ENCODE peak calls at places on chromosome 6, in eight cellular contexts. Y is neural progenitor cell, M is OCI-LY7, N is GM23248, D is hepatocyte, X is PC-3, H is SK-N-SH, B is HCT116. U is an unnamed sample.

GRCh38 chr6:14921170-14921569 is 324.7 kb upstream of the JARID2 start:
- DNase-seq in Y (peak; percentile 76), M (no peak), N (no peak), D (no peak), X (no peak), H (no peak), B (no peak), U (no peak)

GRCh38 chr6:55694148-55694547 is 115.2 kb upstream of the HMGCLL1 start:
- DNase-seq in Y (peak; percentile 79), M (no peak), N (peak; percentile 39), D (peak; percentile 51), X (peak; percentile 55), H (no peak), B (no peak), U (no peak)

GRCh38 chr6:12265795-12266194 is 24.4 kb upstream of the EDN1 start:
- DNase-seq in Y (no peak), M (no peak), N (peak; percentile 74), D (no peak), X (peak; percentile 91), H (no peak), B (no peak), U (no peak)

GRCh38 chr6:69813508-69813907 is 16.7 kb upstream of the LMBRD1 start:
- DNase-seq in Y (no peak), M (peak; percentile 38), N (no peak), D (no peak), X (no peak), H (no peak), B (no peak), U (no peak)

GRCh38 chr6:133854167-133854632 is 34.7 kb upstream of the TCF21 start:
- DNase-seq in Y (peak; percentile 49), M (no peak), N (no peak), D (no peak), X (no peak), H (no peak), B (no peak), U (no peak)

GRCh38 chr6:25103603-25104002 is 167.8 kb upstream of the RIPOR2 start:
- DNase-seq in Y (no peak), M (no peak), N (no peak), D (no peak), X (no peak), H (no peak), B (no peak), U (no peak)

GRCh38 chr6:166010136-166010535 is 157.5 kb downstream of the TBXT start:
- DNase-seq in Y (no peak), M (no peak), N (peak; percentile 35), D (no peak), X (no peak), H (no peak), B (no peak), U (no peak)

GRCh38 chr6:51753635-51754034 is 333.8 kb downstream of the PKHD1 start:
- DNase-seq in Y (peak; percentile 80), M (peak; percentile 4), N (no peak), D (peak; percentile 31), X (peak; percentile 50), H (no peak), B (no peak), U (no peak)

DNA sequence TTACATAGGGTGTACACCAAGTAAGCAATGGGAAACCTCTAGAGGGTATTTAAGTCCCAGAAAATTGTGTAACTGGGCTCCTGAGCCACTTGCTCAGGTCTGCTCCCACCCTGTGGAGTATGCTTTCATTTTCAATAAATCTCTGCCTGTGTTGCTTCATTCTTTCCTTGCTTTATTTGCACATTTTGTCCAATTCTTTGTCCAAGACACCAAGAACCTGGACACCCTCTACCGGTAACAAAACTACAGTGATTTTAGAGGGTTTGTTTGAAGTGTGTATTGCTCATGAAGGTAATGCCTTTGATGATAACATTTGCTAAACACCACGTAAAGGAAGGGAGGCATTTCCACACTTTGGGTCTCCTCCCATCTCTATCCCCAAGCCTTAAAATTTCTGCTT is 46.2 kb downstream of the MYB start:
- DNase-seq in Y (no peak), M (no peak), N (no peak), D (no peak), X (peak; percentile 13), H (no peak), B (no peak), U (peak; percentile 17)
- H2AFZ ChIP-seq in Y (no peak overlapping the region), M (no peak overlapping the region), N (no peak overlapping the region), D (no peak overlapping the region), X (peak overlapping the region; percentile 11), H (no peak overlapping the region), B (no peak overlapping the region), U (no peak overlapping the region)

GRCh38 chr6:11207199-11207968 is 25.1 kb downstream of the NEDD9 start:
- DNase-seq in Y (no peak), M (no peak), N (peak; percentile 96), D (peak; percentile 86), X (peak; percentile 98), H (no peak), B (peak; percentile 39), U (no peak)
- H4K20me1 ChIP-seq in Y (no peaks in the 10 kb centered on the region), M (no peaks in the 10 kb centered on the region), N (no peaks in the 10 kb centered on the region), D (no peaks in the 10 kb centered on the region), X (no peaks in the 10 kb centered on the region), H (no peaks in the 10 kb centered on the region), B (no peaks in the 10 kb centered on the region), U (no peaks in the 10 kb centered on the region)

GRCh38 chr6:88963139-88964090 is at the start of gene RNGTT:
- DNase-seq in Y (peak; percentile 98), M (peak; percentile 97), N (peak; percentile 99), D (peak; percentile 99), X (peak; percentile 93), H (peak; percentile 97), B (peak; percentile 94), U (peak; percentile 97)
- TF ChIP-seq EZH2phosphoT487 in Y (no peak), M (no peak), N (no peak), D (no peak), X (no peak), H (no peak), B (no peak), U (no peak)

GRCh38 chr6:139927742-139928305 is 553.4 kb upstream of the CITED2 start:
- DNase-seq in Y (no peak), M (no peak), N (no peak), D (no peak), X (no peak), H (no peak), B (no peak), U (no peak)

GRCh38 chr6:139932671-139933070 is 558.2 kb upstream of the CITED2 start:
- DNase-seq in Y (no peak), M (no peak), N (no peak), D (no peak), X (peak; percentile 4), H (no peak), B (no peak), U (no peak)

GRCh38 chr6:139927236-139927635 is 552.8 kb upstream of the CITED2 start:
- DNase-seq in Y (no peak), M (no peak), N (peak; percentile 76), D (no peak), X (peak; percentile 20), H (no peak), B (no peak), U (no peak)

GRCh38 chr6:139926711-139927110 is 552.3 kb upstream of the CITED2 start:
- DNase-seq in Y (no peak), M (no peak), N (peak; percentile 41), D (no peak), X (no peak), H (no peak), B (no peak), U (no peak)

GRCh38 chr6:139931746-139932145 is 557.3 kb upstream of the CITED2 start:
- DNase-seq in Y (no peak), M (no peak), N (no peak), D (no peak), X (peak; percentile 9), H (no peak), B (no peak), U (no peak)
- H2AFZ ChIP-seq in Y (no peak overlapping the region), M (no peak overlapping the region), N (peak overlapping the region; percentile 22), D (no peak overlapping the region), X (no peak overlapping the region), H (no peak overlapping the region), B (no peak overlapping the region), U (no peak overlapping the region)

GRCh38 chr6:149360536-149360935 is 39.5 kb upstream of the SUMO4 start:
- DNase-seq in Y (no peak), M (no peak), N (no peak), D (no peak), X (no peak), H (no peak), B (no peak), U (no peak)
- H4K20me1 ChIP-seq in Y (peaks cover 75% of the 10 kb centered on the region), M (peaks cover 6% of the 10 kb centered on the region), N (peaks cover 12% of the 10 kb centered on the region), D (peaks cover 90% of the 10 kb centered on the region), X (no peaks in the 10 kb centered on the region), H (peaks cover 95% of the 10 kb centered on the region), B (no peaks in the 10 kb centered on the region), U (no peaks in the 10 kb centered on the region)

GRCh38 chr6:33576668-33577067 is 3.4 kb downstream of the BAK1 start:
- DNase-seq in Y (no peak), M (no peak), N (no peak), D (no peak), X (no peak), H (no peak), B (no peak), U (no peak)

GRCh38 chr6:33577106-33577535 is 3.0 kb downstream of the BAK1 start:
- DNase-seq in Y (no peak), M (no peak), N (no peak), D (no peak), X (peak; percentile 43), H (no peak), B (no peak), U (no peak)

GRCh38 chr6:33578588-33579011 is 1.5 kb downstream of the BAK1 start:
- DNase-seq in Y (no peak), M (peak; percentile 43), N (no peak), D (no peak), X (no peak), H (no peak), B (no peak), U (peak; percentile 64)

GRCh38 chr6:33577718-33578117 is 2.4 kb downstream of the BAK1 start:
- DNase-seq in Y (no peak), M (no peak), N (no peak), D (no peak), X (no peak), H (no peak), B (no peak), U (no peak)

DNA sequence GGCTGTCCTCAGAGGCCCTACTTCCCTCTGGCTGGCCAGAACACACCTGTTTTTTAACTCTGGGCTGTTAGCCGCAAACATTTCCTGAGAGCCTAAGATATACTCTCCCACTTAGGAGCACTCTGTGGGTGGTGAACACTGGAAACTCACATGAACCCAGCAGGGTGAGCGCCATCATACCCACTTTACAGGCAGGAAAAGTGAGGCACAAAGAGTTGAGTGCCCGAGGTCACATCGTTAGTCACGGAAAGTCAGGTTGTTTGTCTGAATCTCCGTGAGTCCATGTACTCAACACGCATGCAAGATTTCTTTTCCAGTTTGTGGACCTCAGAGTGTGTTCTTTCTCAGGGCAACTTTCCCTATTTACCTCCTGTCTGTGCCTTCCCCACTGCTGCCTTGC is 1.9 kb downstream of the BAK1 start:
- DNase-seq in Y (no peak), M (no peak), N (no peak), D (no peak), X (no peak), H (no peak), B (no peak), U (no peak)
- TF ChIP-seq EZH2phosphoT487 in Y (no peak), M (no peak), N (no peak), D (no peak), X (no peak), H (no peak), B (no peak), U (no peak)

GRCh38 chr6:137495652-137496391 is 1.6 kb upstream of the OLIG3 start:
- DNase-seq in Y (peak; percentile 88), M (no peak), N (no peak), D (no peak), X (no peak), H (no peak), B (no peak), U (no peak)
- H2AFZ ChIP-seq in Y (no peak overlapping the region), M (no peak overlapping the region), N (no peak overlapping the region), D (no peak overlapping the region), X (no peak overlapping the region), H (no peak overlapping the region), B (no peak overlapping the region), U (no peak overlapping the region)

GRCh38 chr6:87210979-87211378 is 55.6 kb downstream of the ZNF292 start:
- DNase-seq in Y (no peak), M (no peak), N (peak; percentile 4), D (no peak), X (no peak), H (no peak), B (no peak), U (no peak)
- H4K20me1 ChIP-seq in Y (peaks cover 100% of the 10 kb centered on the region), M (peaks cover 19% of the 10 kb centered on the region), N (peaks cover 19% of the 10 kb centered on the region), D (peaks cover 86% of the 10 kb centered on the region), X (peaks cover 4% of the 10 kb centered on the region), H (peaks cover 85% of the 10 kb centered on the region), B (peaks cover 14% of the 10 kb centered on the region), U (peaks cover 17% of the 10 kb centered on the region)

U was measured in MM.1S.